ENCODE peak calls at places on chromosomes 16 and 17, in six cellular contexts. L is SW 1271; T is heart right ventricle; M is upper lobe of left lung; D is cortex of kidney; Z is CD4-positive, alpha-beta memory T cell. K is an unnamed sample.

GRCh38 chr16:79599837-79600635 is 501 bp downstream of the MAF start:
- DNase-seq in L (no peak), T (peak; percentile 75), M (peak; percentile 51), D (no peak), Z (no peak), K (no peak)

GRCh38 chr17:58504826-58505351 is 9.5 kb downstream of the MTMR4 start:
- DNase-seq in L (no peak), T (no peak), M (peak; percentile 53), D (no peak), Z (no peak), K (no peak)

GRCh38 chr16:14325921-14326401 is 254.8 kb downstream of the MRTFB start:
- DNase-seq in L (no peak), T (no peak), M (no peak), D (no peak), Z (no peak), K (no peak)

GRCh38 chr16:3188925-3189825 is 1.2 kb downstream of the OR1F1 start:
- DNase-seq in L (no peak), T (no peak), M (no peak), D (no peak), Z (peak; percentile 45), K (no peak)

GRCh38 chr16:2737238-2737605 is 15.2 kb upstream of the SRRM2 start:
- DNase-seq in L (no peak), T (no peak), M (no peak), D (no peak), Z (no peak), K (no peak)

GRCh38 chr17:35241520-35241919 is 1.4 kb upstream of the SLFN5 start:
- DNase-seq in L (no peak), T (no peak), M (no peak), D (no peak), Z (peak; percentile 33), K (no peak)

GRCh38 chr16:22400899-22401298 is 26.5 kb upstream of the CDR2 start:
- DNase-seq in L (no peak), T (no peak), M (peak; percentile 44), D (no peak), Z (no peak), K (no peak)

GRCh38 chr16:22643886-22644285 is 133.2 kb downstream of the NPIPB5 start:
- DNase-seq in L (no peak), T (no peak), M (no peak), D (no peak), Z (no peak), K (no peak)

GRCh38 chr17:58235821-58236220 is 2.6 kb upstream of the LPO start:
- DNase-seq in L (no peak), T (no peak), M (no peak), D (no peak), Z (no peak), K (no peak)

GRCh38 chr17:66508896-66509843 is 206.8 kb downstream of the PRKCA start:
- DNase-seq in L (peak; percentile 57), T (no peak), M (peak; percentile 72), D (no peak), Z (no peak), K (no peak)

GRCh38 chr17:39966771-39967170 is 4.0 kb downstream of the GSDMA start:
- DNase-seq in L (no peak), T (no peak), M (no peak), D (no peak), Z (no peak), K (no peak)

GRCh38 chr17:82900741-82901140 is 60.9 kb upstream of the ZNF750 start:
- DNase-seq in L (no peak), T (no peak), M (no peak), D (no peak), Z (no peak), K (no peak)

GRCh38 chr16:11151156-11151904 is 104.7 kb downstream of the SOCS1 start:
- DNase-seq in L (no peak), T (no peak), M (no peak), D (no peak), Z (no peak), K (no peak)

GRCh38 chr17:76868176-76868668 is at the start of gene MGAT5B:
- DNase-seq in L (peak; percentile 56), T (peak; percentile 83), M (peak; percentile 67), D (no peak), Z (peak; percentile 83), K (no peak)

K was measured in glomerular endothelial cell.